ENCODE peak calls at places on chromosomes 11 and 22, in seven cellular contexts. M is HFFc6; B is fibroblast of lung; P is stimulated activated CD4-positive, alpha-beta T cell treated with anti-CD3 and anti-CD28 coated beads, Interleukin-2, amount 100 ng/mL, for 24 hours; A is EL; R is Daoy; N is effector memory CD4-positive, alpha-beta T cell. Y is an unnamed sample.

GRCh38 chr22:42560781-42561180 is 7.0 kb downstream of the SERHL2 start:
- DNase-seq in M (no peak), B (no peak), P (no peak), A (peak; percentile 27), R (peak; percentile 34), N (no peak), Y (no peak)

GRCh38 chr11:66951135-66951534 is 7.0 kb downstream of the PC start:
- DNase-seq in M (no peak), B (no peak), P (no peak), A (no peak), R (no peak), N (no peak), Y (no peak)

GRCh38 chr22:29190915-29191314 is 14.8 kb upstream of the EMID1 start:
- DNase-seq in M (no peak), B (no peak), P (no peak), A (no peak), R (no peak), N (no peak), Y (no peak)

GRCh38 chr11:121344824-121345223 is 52.3 kb downstream of the SC5D start:
- DNase-seq in M (no peak), B (no peak), P (no peak), A (no peak), R (no peak), N (no peak), Y (no peak)

GRCh38 chr11:128928400-128928799 is 14.3 kb downstream of the TP53AIP1 start:
- DNase-seq in M (no peak), B (no peak), P (no peak), A (peak; percentile 11), R (no peak), N (no peak), Y (no peak)

GRCh38 chr22:23818541-23818940 is 20.3 kb downstream of the DERL3 start:
- DNase-seq in M (no peak), B (no peak), P (no peak), A (no peak), R (no peak), N (no peak), Y (no peak)

GRCh38 chr11:73137262-73137941 is 4.7 kb downstream of the FCHSD2 start:
- DNase-seq in M (no peak), B (no peak), P (no peak), A (no peak), R (no peak), N (no peak), Y (no peak)

GRCh38 chr11:34655335-34656008 is 34.6 kb downstream of the EHF start:
- DNase-seq in M (peak; percentile 82), B (peak; percentile 78), P (no peak), A (peak; percentile 80), R (peak; percentile 68), N (no peak), Y (no peak)

GRCh38 chr22:19810381-19811141 is 44.1 kb downstream of the GNB1L start:
- DNase-seq in M (no peak), B (peak; percentile 55), P (no peak), A (peak; percentile 53), R (peak; percentile 77), N (no peak), Y (no peak)

GRCh38 chr22:39135092-39135896 is 17.2 kb downstream of the CBX7 start:
- DNase-seq in M (peak; percentile 28), B (peak; percentile 38), P (peak; percentile 57), A (peak; percentile 48), R (peak; percentile 67), N (no peak), Y (no peak)

GRCh38 chr22:17336061-17336460 is 33.2 kb upstream of the CECR2 start:
- DNase-seq in M (no peak), B (no peak), P (no peak), A (no peak), R (no peak), N (no peak), Y (no peak)

GRCh38 chr11:20070459-20070858 is 89.8 kb downstream of the DBX1 start:
- DNase-seq in M (no peak), B (peak; percentile 79), P (no peak), A (no peak), R (peak; percentile 58), N (no peak), Y (no peak)

GRCh38 chr11:107218123-107219084 is 200.1 kb upstream of the GUCY1A2 start:
- DNase-seq in M (no peak), B (no peak), P (no peak), A (no peak), R (no peak), N (no peak), Y (no peak)

GRCh38 chr11:44199298-44199697 is 103.8 kb downstream of the EXT2 start:
- DNase-seq in M (no peak), B (no peak), P (no peak), A (no peak), R (no peak), N (no peak), Y (no peak)

GRCh38 chr22:19085233-19086043 is 36.8 kb downstream of the DGCR2 start:
- DNase-seq in M (peak; percentile 36), B (peak; percentile 51), P (no peak), A (peak; percentile 29), R (no peak), N (no peak), Y (no peak)

GRCh38 chr11:75140269-75141138 is 10.4 kb upstream of the SLCO2B1 start:
- DNase-seq in M (peak; percentile 10), B (peak; percentile 26), P (peak; percentile 82), A (peak; percentile 36), R (peak; percentile 63), N (peak; percentile 50), Y (peak; percentile 62)

GRCh38 chr11:33227578-33228261 is 29.5 kb upstream of the HIPK3 start:
- DNase-seq in M (no peak), B (peak; percentile 78), P (no peak), A (no peak), R (no peak), N (no peak), Y (no peak)

GRCh38 chr11:12287374-12288211 is 89.8 kb upstream of the PARVA start:
- DNase-seq in M (peak; percentile 95), B (peak; percentile 96), P (peak; percentile 8), A (peak; percentile 97), R (peak; percentile 96), N (no peak), Y (peak; percentile 3)

GRCh38 chr11:72635931-72636330 is 38.3 kb downstream of the PDE2A start:
- DNase-seq in M (no peak), B (no peak), P (no peak), A (no peak), R (no peak), N (no peak), Y (no peak)

GRCh38 chr11:12810497-12810896 is 136.3 kb downstream of the TEAD1 start:
- DNase-seq in M (no peak), B (peak; percentile 43), P (no peak), A (peak; percentile 77), R (peak; percentile 48), N (no peak), Y (no peak)